ENCODE peak calls at places on chromosome X, in five cellular contexts. I, D, K, J and C are unnamed samples.

GRCh38 chrX:18252644-18253359 is 32.1 kb upstream of the BEND2 start:
- DNase-seq in I (no peak), D (no peak), K (no peak), J (peak; percentile 9), C (peak; percentile 32)

GRCh38 chrX:52341493-52341892 is 27.3 kb upstream of the XAGE2 start:
- DNase-seq in D (no peak), J (no peak), I (peak; percentile 56), K (no peak), C (no peak)

GRCh38 chrX:133440081-133440796 is 24.9 kb upstream of the GPC4 start:
- DNase-seq in J (no peak), D (no peak), K (no peak), I (no peak), C (no peak)

GRCh38 chrX:54248309-54248708 is 65.3 kb upstream of the FAM120C start:
- DNase-seq in J (peak; percentile 44), K (no peak), D (peak; percentile 13), I (peak; percentile 61), C (peak; percentile 29)

GRCh38 chrX:152343306-152343705 is 107.8 kb downstream of the GABRA3 start:
- DNase-seq in D (no peak), I (no peak), K (no peak), J (no peak), C (no peak)

GRCh38 chrX:39443240-39443639 is 642.0 kb downstream of the MID1IP1 start:
- DNase-seq in K (no peak), I (no peak), D (no peak), J (no peak), C (no peak)

GRCh38 chrX:108439961-108440696 is 491 bp downstream of the COL4A5 start:
- DNase-seq in K (no peak), J (peak; percentile 21), D (no peak), I (no peak), C (peak; percentile 45)

GRCh38 chrX:123222920-123223319 is 38.8 kb downstream of the GRIA3 start:
- DNase-seq in I (no peak), D (no peak), K (no peak), J (no peak), C (peak; percentile 11)

GRCh38 chrX:47658301-47658683 is 688 bp downstream of the UXT start:
- DNase-seq in K (no peak), D (no peak), I (no peak), J (no peak), C (no peak)

GRCh38 chrX:16573781-16574180 is 76.2 kb upstream of the S100G start:
- DNase-seq in D (no peak), I (peak; percentile 23), K (no peak), J (peak; percentile 76), C (peak; percentile 78)

GRCh38 chrX:31609130-31609529 is 537.3 kb upstream of the FTHL17 start:
- DNase-seq in I (peak; percentile 1), J (peak; percentile 91), K (no peak), D (no peak), C (peak; percentile 72)

GRCh38 chrX:21940356-21940829 is at the start of gene SMS:
- DNase-seq in K (peak; percentile 88), J (peak; percentile 75), I (peak; percentile 81), D (peak; percentile 76), C (peak; percentile 67)

GRCh38 chrX:47217121-47217851 is 1.2 kb upstream of the CDK16 start:
- DNase-seq in I (peak; percentile 75), J (peak; percentile 62), K (no peak), D (no peak), C (peak; percentile 64)

GRCh38 chrX:100928660-100929613 is at the start of gene XKRX:
- DNase-seq in D (peak; percentile 52), J (no peak), I (peak; percentile 40), K (no peak), C (no peak)

GRCh38 chrX:53089224-53089842 is 4.6 kb upstream of the KANTR start:
- DNase-seq in I (peak; percentile 62), D (peak; percentile 55), K (no peak), J (peak; percentile 68), C (peak; percentile 79)

GRCh38 chrX:68114573-68115199 is 318.6 kb downstream of the OPHN1 start:
- DNase-seq in K (no peak), D (no peak), I (peak; percentile 59), J (peak; percentile 16), C (peak; percentile 27)

GRCh38 chrX:53084043-53084570 is 1.9 kb downstream of the TSPYL2 start:
- DNase-seq in J (peak; percentile 36), D (no peak), I (no peak), K (no peak), C (no peak)

GRCh38 chrX:108417257-108417656 is 21.0 kb downstream of the COL4A6 start:
- DNase-seq in K (no peak), D (no peak), J (no peak), I (no peak), C (no peak)

GRCh38 chrX:6262959-6263358 is 34.3 kb upstream of the NLGN4X start:
- DNase-seq in K (no peak), I (no peak), D (no peak), J (no peak), C (no peak)

GRCh38 chrX:86507337-86507736 is 359.1 kb downstream of the DACH2 start:
- DNase-seq in K (no peak), I (no peak), D (no peak), J (no peak), C (no peak)

GRCh38 chrX:38474543-38474942 is 86.8 kb upstream of the TSPAN7 start:
- DNase-seq in J (no peak), I (no peak), K (no peak), D (no peak), C (no peak)

GRCh38 chrX:151692825-151693224 is 2.4 kb upstream of the PRRG3 start:
- DNase-seq in K (no peak), D (no peak), I (no peak), J (no peak), C (no peak)

GRCh38 chrX:16786791-16787735 is 797 bp downstream of the TXLNG start:
- DNase-seq in K (no peak), I (peak; percentile 35), D (peak; percentile 35), J (no peak), C (peak; percentile 32)

GRCh38 chrX:19515615-19516105 is 352 bp upstream of the MAP3K15 start:
- DNase-seq in D (no peak), J (no peak), I (peak; percentile 6), K (no peak), C (no peak)

GRCh38 chrX:24341795-24342194 is 18.6 kb upstream of the SUPT20HL1 start:
- DNase-seq in I (peak; percentile 21), K (no peak), J (peak; percentile 81), D (no peak), C (peak; percentile 62)

GRCh38 chrX:21745756-21746155 is 12.2 kb downstream of the SMPX start:
- DNase-seq in D (peak; percentile 22), J (peak; percentile 25), I (peak; percentile 63), K (no peak), C (peak; percentile 47)

GRCh38 chrX:70331161-70331560 is 41.3 kb downstream of the KIF4A start:
- DNase-seq in D (no peak), I (peak; percentile 51), K (no peak), J (peak; percentile 16), C (peak; percentile 62)
- H3K4me3 ChIP-seq in D (no peak overlapping the region), I (no peak overlapping the region), K (no peak overlapping the region), J (no peak overlapping the region), C (no peak overlapping the region)

GRCh38 chrX:40552768-40553167 is 28.0 kb upstream of the ATP6AP2 start:
- DNase-seq in I (peak; percentile 34), J (peak; percentile 9), D (peak; percentile 14), K (no peak), C (no peak)
- TF ChIP-seq CTCF in I (peak; percentile 55), J (peak; percentile 28), D (no peak), K (no peak), C (no peak)

GRCh38 chrX:153886915-153887314 is 942 bp upstream of the L1CAM start:
- DNase-seq in D (no peak), I (no peak), J (no peak), K (no peak), C (no peak)

GRCh38 chrX:153884136-153885076 is 1.6 kb downstream of the L1CAM start:
- DNase-seq in K (no peak), I (peak; percentile 61), D (no peak), J (no peak), C (no peak)

GRCh38 chrX:153885968-153886903 is at the start of gene L1CAM:
- DNase-seq in J (no peak), I (peak; percentile 13), K (no peak), D (no peak), C (no peak)

GRCh38 chrX:153883163-153883843 is 2.7 kb downstream of the L1CAM start:
- DNase-seq in K (no peak), I (no peak), J (no peak), D (no peak), C (no peak)

DNA sequence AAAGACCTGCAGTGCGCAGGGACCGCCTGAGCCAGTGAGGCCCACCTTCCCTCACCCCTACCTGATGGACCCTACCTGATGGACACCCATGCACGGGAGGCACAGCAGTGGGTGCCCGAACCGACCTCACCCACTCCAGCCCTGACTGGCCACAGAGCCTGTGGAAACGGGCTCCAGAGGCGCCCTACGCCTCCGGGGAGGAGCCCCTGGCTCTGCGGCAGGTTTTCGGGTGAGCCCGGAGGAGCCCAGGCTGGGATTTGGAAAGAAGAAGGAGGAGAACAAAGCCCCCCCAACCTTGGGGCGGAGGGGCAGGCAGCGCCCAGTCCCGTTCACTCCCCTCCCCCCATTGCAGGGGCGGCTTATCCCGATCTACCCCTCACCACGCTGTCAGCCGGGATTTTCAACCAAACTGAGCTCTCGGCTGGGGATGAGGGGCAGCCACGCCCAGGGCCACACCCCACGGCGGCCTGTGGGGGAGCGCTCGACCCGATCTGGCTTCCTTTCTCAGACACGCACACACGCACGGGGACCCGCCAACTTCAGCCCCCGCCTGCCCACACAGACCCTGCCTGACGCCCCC is 675 bp downstream of the L1CAM start:
- DNase-seq in K (no peak), J (no peak), D (no peak), I (no peak), C (no peak)
- H3K4me3 ChIP-seq in K (peak overlapping the region; percentile 34), J (no peak overlapping the region), D (no peak overlapping the region), I (peak overlapping the region; percentile 63), C (no peak overlapping the region)

GRCh38 chrX:26783512-26784225 is 567.7 kb downstream of the MAGEB5 start:
- DNase-seq in K (no peak), J (peak; percentile 11), I (peak; percentile 25), D (peak; percentile 55), C (peak; percentile 30)

DNA sequence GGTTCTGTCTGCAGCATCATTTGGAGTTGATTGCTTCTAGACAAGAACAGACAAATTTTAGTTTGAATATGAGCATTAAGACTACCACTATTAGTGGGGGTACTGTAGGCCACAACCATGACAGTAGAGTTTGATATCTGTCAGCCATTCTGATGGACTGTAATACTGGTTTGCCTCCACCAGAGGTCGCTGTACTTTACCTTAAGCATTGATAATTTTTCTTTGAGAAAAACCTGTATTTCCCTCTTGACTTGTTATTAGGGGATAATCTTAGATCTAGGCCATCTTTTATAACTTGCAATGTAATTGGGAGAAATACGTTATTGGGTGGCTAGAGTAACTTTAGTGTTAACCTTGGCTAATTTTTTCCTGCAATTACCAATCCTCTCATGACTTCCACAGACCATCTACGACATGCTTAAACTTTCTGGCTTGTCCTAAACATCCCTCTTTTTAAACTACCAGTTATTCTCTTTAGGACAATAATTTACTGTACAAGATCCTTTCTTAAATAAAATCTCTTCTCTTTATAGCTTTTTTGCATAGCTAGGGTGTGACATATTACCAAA is 562.4 kb downstream of the MAGEB5 start:
- DNase-seq in K (no peak), J (no peak), D (no peak), I (no peak), C (no peak)
- TF ChIP-seq CTCF in K (no peak), J (no peak), D (no peak), I (peak; percentile 42), C (no peak)

GRCh38 chrX:63784346-63784901 is 590 bp downstream of the ARHGEF9 start:
- DNase-seq in I (no peak), D (no peak), K (no peak), J (no peak), C (no peak)
- H3K4me3 ChIP-seq in I (no peak overlapping the region), D (peak overlapping the region; percentile 58), K (peak overlapping the region; percentile 44), J (peak overlapping the region; percentile 18), C (no peak overlapping the region)